ENCODE peak calls at places on chromosome 20, in seven cellular contexts. F, J, K, W, A, O and P are unnamed samples.

GRCh38 chr20:50582092-50582491 is 71.9 kb downstream of the PTPN1 start:
- DNase-seq in F (no peak), J (peak), K (no peak), W (no peak), A (no peak), O (no peak), P (no peak)

GRCh38 chr20:60206259-60206658 is 248.0 kb downstream of the CDH26 start:
- DNase-seq in F (peak), J (peak), K (no peak), W (no peak), A (no peak), O (no peak), P (no peak)

GRCh38 chr20:38143238-38143645 is 21.8 kb downstream of the TGM2 start:
- DNase-seq in F (peak), J (no peak), K (no peak), W (no peak), A (peak), O (no peak), P (no peak)

GRCh38 chr20:61447950-61448349 is 195.9 kb downstream of the CDH4 start:
- DNase-seq in F (no peak), J (no peak), K (no peak), W (no peak), A (no peak), O (no peak), P (no peak)

GRCh38 chr20:15857131-15857784 is 716.0 kb downstream of the KIF16B start:
- DNase-seq in F (no peak), J (no peak), K (no peak), W (no peak), A (no peak), O (no peak), P (no peak)

GRCh38 chr20:19812056-19812455 is 54.0 kb downstream of the RIN2 start:
- DNase-seq in F (no peak), J (no peak), K (no peak), W (no peak), A (no peak), O (no peak), P (no peak)

GRCh38 chr20:19880256-19881079 is 122.4 kb downstream of the RIN2 start:
- DNase-seq in F (peak), J (no peak), K (no peak), W (no peak), A (no peak), O (no peak), P (no peak)

GRCh38 chr20:48794360-48794759 is 33.4 kb downstream of the PREX1 start:
- DNase-seq in F (no peak), J (no peak), K (no peak), W (no peak), A (no peak), O (no peak), P (no peak)

GRCh38 chr20:41169791-41170351 is 32.5 kb downstream of the PLCG1 start:
- DNase-seq in F (peak), J (peak), K (no peak), W (no peak), A (peak), O (peak), P (no peak)

GRCh38 chr20:16528078-16528477 is 45.2 kb downstream of the KIF16B start:
- DNase-seq in F (peak), J (peak), K (no peak), W (no peak), A (peak), O (no peak), P (no peak)

GRCh38 chr20:60565093-60565492 is 606.9 kb downstream of the CDH26 start:
- DNase-seq in F (no peak), J (no peak), K (no peak), W (no peak), A (no peak), O (no peak), P (no peak)

GRCh38 chr20:14498809-14499208 is 161.4 kb upstream of the FLRT3 start:
- DNase-seq in F (no peak), J (no peak), K (no peak), W (no peak), A (no peak), O (no peak), P (no peak)

GRCh38 chr20:58192567-58192966 is 35.9 kb downstream of the ANKRD60 start:
- DNase-seq in F (no peak), J (no peak), K (no peak), W (no peak), A (no peak), O (peak), P (peak)

GRCh38 chr20:61044499-61044898 is 207.6 kb upstream of the CDH4 start:
- DNase-seq in F (no peak), J (no peak), K (no peak), W (no peak), A (no peak), O (no peak), P (no peak)

GRCh38 chr20:18613553-18613952 is 25.7 kb downstream of the DTD1 start:
- DNase-seq in F (peak), J (no peak), K (no peak), W (no peak), A (no peak), O (no peak), P (no peak)

GRCh38 chr20:8854566-8854965 is 214.3 kb upstream of the PLCB4 start:
- DNase-seq in F (no peak), J (no peak), K (no peak), W (peak), A (peak), O (no peak), P (no peak)

GRCh38 chr20:62063981-62064787 is 1.5 kb downstream of the TAF4 start:
- DNase-seq in F (peak), J (peak), K (no peak), W (peak), A (peak), O (no peak), P (no peak)

GRCh38 chr20:47359533-47360206 is 3.2 kb upstream of the ZMYND8 start:
- DNase-seq in F (no peak), J (no peak), K (no peak), W (no peak), A (peak), O (no peak), P (no peak)

GRCh38 chr20:1964061-1964460 is 29.8 kb downstream of the PDYN start:
- DNase-seq in F (no peak), J (no peak), K (no peak), W (no peak), A (no peak), O (no peak), P (no peak)

GRCh38 chr20:47558699-47559098 is 57.0 kb downstream of the NCOA3 start:
- DNase-seq in F (no peak), J (no peak), K (no peak), W (no peak), A (no peak), O (no peak), P (no peak)

GRCh38 chr20:59825563-59825920 is 107.9 kb downstream of the SYCP2 start:
- DNase-seq in F (no peak), J (no peak), K (no peak), W (no peak), A (no peak), O (no peak), P (no peak)

GRCh38 chr20:53622247-53623114 is 28.8 kb upstream of the ZNF217 start:
- DNase-seq in F (no peak), J (no peak), K (no peak), W (no peak), A (no peak), O (no peak), P (no peak)